ENCODE peak calls at places on chromosomes 5 and 9, in six cellular contexts. K is iPS DF 19.7; N is ACHN; S is activated CD8-positive, alpha-beta memory T cell treated with anti-CD3 and anti-CD28 coated beads, Interleukin-2, amount 50 U/mL, for 4 hours; W is Kasumi-1; T is cardiac fibroblast. G is an unnamed sample.

GRCh38 chr5:161149078-161149477 is 297.1 kb upstream of the ATP10B start:
- DNase-seq in K (no peak), N (no peak), S (no peak), W (no peak), T (no peak), G (no peak)

GRCh38 chr5:67248703-67249589 is 52.3 kb upstream of the CD180 start:
- DNase-seq in W (no peak), N (no peak), S (no peak), K (no peak), T (peak), G (no peak)

GRCh38 chr5:1892211-1892610 is 9.5 kb upstream of the IRX4 start:
- DNase-seq in K (no peak), N (no peak), S (no peak), T (no peak), W (no peak), G (no peak)

GRCh38 chr5:145531038-145531734 is 304.0 kb downstream of the PRELID2 start:
- DNase-seq in W (no peak), N (peak), S (no peak), T (peak), K (no peak), G (no peak)

GRCh38 chr9:115850548-115851304 is 302.9 kb upstream of the PAPPA start:
- DNase-seq in N (no peak), S (no peak), W (no peak), K (no peak), T (peak), G (no peak)

GRCh38 chr5:91419571-91420537 is 36.7 kb upstream of the ARRDC3 start:
- DNase-seq in S (peak), T (peak), N (peak), W (peak), K (no peak), G (peak)

GRCh38 chr9:128004011-128004604 is 23.3 kb upstream of the EEIG1 start:
- DNase-seq in K (no peak), T (no peak), W (no peak), S (no peak), N (no peak), G (no peak)

GRCh38 chr9:36976371-36977030 is 57.6 kb downstream of the PAX5 start:
- DNase-seq in K (no peak), W (no peak), S (no peak), N (peak), T (no peak), G (no peak)

GRCh38 chr5:87136096-87136495 is 131.6 kb upstream of the RASA1 start:
- DNase-seq in N (peak), S (no peak), K (no peak), T (peak), W (no peak), G (no peak)

GRCh38 chr5:146662229-146662628 is 146.2 kb upstream of the GPR151 start:
- DNase-seq in T (peak), S (no peak), W (peak), N (peak), K (no peak), G (peak)

G was measured in COR-L47.